ENCODE peak calls at places on chromosomes 3 and 15, in seven cellular contexts. One of them, this sample, is unnamed.

GRCh38 chr3:17969244-17969643 is 226.8 kb upstream of the TBC1D5 start:
- ATAC-seq in activated naive CD8-positive, alpha-beta T cell treated with anti-CD3 and anti-CD28 coated beads, Interleukin-2, amount 10 ng/mL, durations not matched to agents 7 days and 5 days: no peak
- ATAC-seq in Right ventricle myocardium superior: no peak
- ATAC-seq in CD8-positive, alpha-beta T cell: no peak
- ATAC-seq in A549: no peak
- ATAC-seq in esophagus mucosa: no peak
- ATAC-seq in left lung: no peak
- ATAC-seq in this sample: no peak

GRCh38 chr3:170513674-170514073 is 72.2 kb downstream of the SLC7A14 start:
- ATAC-seq in activated naive CD8-positive, alpha-beta T cell treated with anti-CD3 and anti-CD28 coated beads, Interleukin-2, amount 10 ng/mL, durations not matched to agents 7 days and 5 days: no peak
- ATAC-seq in Right ventricle myocardium superior: no peak
- ATAC-seq in CD8-positive, alpha-beta T cell: no peak
- ATAC-seq in A549: no peak
- ATAC-seq in esophagus mucosa: no peak
- ATAC-seq in left lung: no peak
- ATAC-seq in this sample: no peak

GRCh38 chr3:194561306-194561974 is 71.8 kb downstream of the TMEM44 start:
- ATAC-seq in activated naive CD8-positive, alpha-beta T cell treated with anti-CD3 and anti-CD28 coated beads, Interleukin-2, amount 10 ng/mL, durations not matched to agents 7 days and 5 days: no peak
- ATAC-seq in Right ventricle myocardium superior: no peak
- ATAC-seq in CD8-positive, alpha-beta T cell: no peak
- ATAC-seq in A549: peak
- ATAC-seq in esophagus mucosa: no peak
- ATAC-seq in left lung: no peak
- ATAC-seq in this sample: no peak

GRCh38 chr3:52396907-52397591 is 47.9 kb downstream of the SEMA3G start:
- ATAC-seq in activated naive CD8-positive, alpha-beta T cell treated with anti-CD3 and anti-CD28 coated beads, Interleukin-2, amount 10 ng/mL, durations not matched to agents 7 days and 5 days: no peak
- ATAC-seq in Right ventricle myocardium superior: no peak
- ATAC-seq in CD8-positive, alpha-beta T cell: no peak
- ATAC-seq in A549: no peak
- ATAC-seq in esophagus mucosa: no peak
- ATAC-seq in left lung: no peak
- ATAC-seq in this sample: no peak

GRCh38 chr3:10309736-10310135 is 11.2 kb downstream of the SEC13 start:
- ATAC-seq in activated naive CD8-positive, alpha-beta T cell treated with anti-CD3 and anti-CD28 coated beads, Interleukin-2, amount 10 ng/mL, durations not matched to agents 7 days and 5 days: no peak
- ATAC-seq in Right ventricle myocardium superior: no peak
- ATAC-seq in CD8-positive, alpha-beta T cell: no peak
- ATAC-seq in A549: no peak
- ATAC-seq in esophagus mucosa: no peak
- ATAC-seq in left lung: no peak
- ATAC-seq in this sample: no peak

GRCh38 chr3:68479779-68480178 is 452.6 kb downstream of the TAFA4 start:
- ATAC-seq in activated naive CD8-positive, alpha-beta T cell treated with anti-CD3 and anti-CD28 coated beads, Interleukin-2, amount 10 ng/mL, durations not matched to agents 7 days and 5 days: no peak
- ATAC-seq in Right ventricle myocardium superior: no peak
- ATAC-seq in CD8-positive, alpha-beta T cell: no peak
- ATAC-seq in A549: no peak
- ATAC-seq in esophagus mucosa: no peak
- ATAC-seq in left lung: no peak
- ATAC-seq in this sample: no peak

GRCh38 chr3:48795997-48796732 is 51.5 kb downstream of the PRKAR2A start:
- ATAC-seq in activated naive CD8-positive, alpha-beta T cell treated with anti-CD3 and anti-CD28 coated beads, Interleukin-2, amount 10 ng/mL, durations not matched to agents 7 days and 5 days: no peak
- ATAC-seq in Right ventricle myocardium superior: no peak
- ATAC-seq in CD8-positive, alpha-beta T cell: no peak
- ATAC-seq in A549: no peak
- ATAC-seq in esophagus mucosa: no peak
- ATAC-seq in left lung: peak
- ATAC-seq in this sample: no peak

GRCh38 chr15:64665179-64665578 is 110.2 kb downstream of the RBPMS2 start:
- ATAC-seq in activated naive CD8-positive, alpha-beta T cell treated with anti-CD3 and anti-CD28 coated beads, Interleukin-2, amount 10 ng/mL, durations not matched to agents 7 days and 5 days: no peak
- ATAC-seq in Right ventricle myocardium superior: no peak
- ATAC-seq in CD8-positive, alpha-beta T cell: no peak
- ATAC-seq in A549: no peak
- ATAC-seq in esophagus mucosa: no peak
- ATAC-seq in left lung: no peak
- ATAC-seq in this sample: no peak

GRCh38 chr3:121165397-121165837 is 257.4 kb downstream of the STXBP5L start:
- ATAC-seq in activated naive CD8-positive, alpha-beta T cell treated with anti-CD3 and anti-CD28 coated beads, Interleukin-2, amount 10 ng/mL, durations not matched to agents 7 days and 5 days: no peak
- ATAC-seq in Right ventricle myocardium superior: no peak
- ATAC-seq in CD8-positive, alpha-beta T cell: no peak
- ATAC-seq in A549: no peak
- ATAC-seq in esophagus mucosa: no peak
- ATAC-seq in left lung: no peak
- ATAC-seq in this sample: no peak

GRCh38 chr15:24684313-24684712 is 8.7 kb downstream of the NPAP1 start:
- ATAC-seq in activated naive CD8-positive, alpha-beta T cell treated with anti-CD3 and anti-CD28 coated beads, Interleukin-2, amount 10 ng/mL, durations not matched to agents 7 days and 5 days: no peak
- ATAC-seq in Right ventricle myocardium superior: no peak
- ATAC-seq in CD8-positive, alpha-beta T cell: no peak
- ATAC-seq in A549: no peak
- ATAC-seq in esophagus mucosa: no peak
- ATAC-seq in left lung: no peak
- ATAC-seq in this sample: no peak

GRCh38 chr3:190773948-190774347 is 88.5 kb downstream of the GMNC start:
- ATAC-seq in activated naive CD8-positive, alpha-beta T cell treated with anti-CD3 and anti-CD28 coated beads, Interleukin-2, amount 10 ng/mL, durations not matched to agents 7 days and 5 days: no peak
- ATAC-seq in Right ventricle myocardium superior: peak
- ATAC-seq in CD8-positive, alpha-beta T cell: no peak
- ATAC-seq in A549: no peak
- ATAC-seq in esophagus mucosa: no peak
- ATAC-seq in left lung: no peak
- ATAC-seq in this sample: no peak

GRCh38 chr3:139827833-139828232 is 107.2 kb upstream of the CLSTN2 start:
- ATAC-seq in activated naive CD8-positive, alpha-beta T cell treated with anti-CD3 and anti-CD28 coated beads, Interleukin-2, amount 10 ng/mL, durations not matched to agents 7 days and 5 days: no peak
- ATAC-seq in Right ventricle myocardium superior: no peak
- ATAC-seq in CD8-positive, alpha-beta T cell: no peak
- ATAC-seq in A549: no peak
- ATAC-seq in esophagus mucosa: no peak
- ATAC-seq in left lung: no peak
- ATAC-seq in this sample: no peak

GRCh38 chr3:61928776-61929175 is 367.4 kb downstream of the PTPRG start:
- ATAC-seq in activated naive CD8-positive, alpha-beta T cell treated with anti-CD3 and anti-CD28 coated beads, Interleukin-2, amount 10 ng/mL, durations not matched to agents 7 days and 5 days: no peak
- ATAC-seq in Right ventricle myocardium superior: no peak
- ATAC-seq in CD8-positive, alpha-beta T cell: no peak
- ATAC-seq in A549: no peak
- ATAC-seq in esophagus mucosa: no peak
- ATAC-seq in left lung: no peak
- ATAC-seq in this sample: no peak

GRCh38 chr3:30073622-30074021 is 532.8 kb upstream of the TGFBR2 start:
- ATAC-seq in activated naive CD8-positive, alpha-beta T cell treated with anti-CD3 and anti-CD28 coated beads, Interleukin-2, amount 10 ng/mL, durations not matched to agents 7 days and 5 days: no peak
- ATAC-seq in Right ventricle myocardium superior: no peak
- ATAC-seq in CD8-positive, alpha-beta T cell: no peak
- ATAC-seq in A549: no peak
- ATAC-seq in esophagus mucosa: no peak
- ATAC-seq in left lung: no peak
- ATAC-seq in this sample: no peak

GRCh38 chr3:128432301-128432897 is 34.3 kb downstream of the DNAJB8 start:
- ATAC-seq in activated naive CD8-positive, alpha-beta T cell treated with anti-CD3 and anti-CD28 coated beads, Interleukin-2, amount 10 ng/mL, durations not matched to agents 7 days and 5 days: no peak
- ATAC-seq in Right ventricle myocardium superior: no peak
- ATAC-seq in CD8-positive, alpha-beta T cell: no peak
- ATAC-seq in A549: no peak
- ATAC-seq in esophagus mucosa: no peak
- ATAC-seq in left lung: peak
- ATAC-seq in this sample: no peak

GRCh38 chr3:143280984-143281383 is 161.4 kb downstream of the CHST2 start:
- ATAC-seq in activated naive CD8-positive, alpha-beta T cell treated with anti-CD3 and anti-CD28 coated beads, Interleukin-2, amount 10 ng/mL, durations not matched to agents 7 days and 5 days: no peak
- ATAC-seq in Right ventricle myocardium superior: no peak
- ATAC-seq in CD8-positive, alpha-beta T cell: no peak
- ATAC-seq in A549: no peak
- ATAC-seq in esophagus mucosa: no peak
- ATAC-seq in left lung: no peak
- ATAC-seq in this sample: no peak

This sample was measured in stimulated activated memory B cell treated with anti-CD40 and anti-IgM and Interleukin-4, amounts not matched to agents 10 μg/mL and 1 μg/mL and 100 μg/mL, for 72 hours.